ENCODE peak calls at places on chromosomes 2 and 18, in nine cellular contexts. V, X, G, L, U, R, J, C and I are unnamed samples.

GRCh38 chr2:40435426-40436092 is 16.3 kb downstream of the SLC8A1 start:
- DNase-seq in C (no peak), V (peak; percentile 25), X (no peak), J (no peak), L (no peak), G (no peak), U (no peak), R (no peak), I (no peak)

GRCh38 chr2:169069341-169069740 is at the start of gene DHRS9:
- DNase-seq in V (peak; percentile 74), L (no peak), J (no peak), C (no peak), U (no peak), X (no peak), G (no peak), R (peak; percentile 24), I (no peak)

GRCh38 chr2:27322301-27322765 is 564 bp downstream of the MPV17 start:
- DNase-seq in R (no peak), C (peak; percentile 29), X (peak; percentile 35), J (no peak), V (peak; percentile 48), U (no peak), G (no peak), L (peak; percentile 49), I (no peak)

GRCh38 chr2:24883946-24884345 is 36.1 kb downstream of the ADCY3 start:
- DNase-seq in L (no peak), C (no peak), V (peak; percentile 70), R (no peak), G (no peak), J (no peak), X (peak; percentile 36), U (no peak), I (peak; percentile 45)

GRCh38 chr2:128838244-128838643 is 519.6 kb upstream of the HS6ST1 start:
- DNase-seq in U (no peak), J (no peak), X (no peak), L (no peak), G (no peak), R (no peak), V (no peak), C (no peak), I (no peak)

GRCh38 chr2:162123806-162124758 is 28.0 kb downstream of the GCG start:
- DNase-seq in V (peak; percentile 54), L (no peak), C (no peak), G (peak; percentile 44), X (no peak), R (no peak), U (no peak), J (peak; percentile 59), I (no peak)

GRCh38 chr18:53701697-53702096 is 522.8 kb downstream of the MBD2 start:
- DNase-seq in G (no peak), R (no peak), X (no peak), V (no peak), C (no peak), L (no peak), J (no peak), U (no peak), I (no peak)

GRCh38 chr2:100954044-100954420 is 48.1 kb upstream of the RPL31 start:
- DNase-seq in X (no peak), R (no peak), U (no peak), L (no peak), C (no peak), V (no peak), G (no peak), J (no peak), I (no peak)

GRCh38 chr2:109322111-109322510 is 193.1 kb downstream of the SH3RF3 start:
- DNase-seq in L (peak; percentile 90), U (peak; percentile 74), V (peak; percentile 99), G (no peak), X (peak; percentile 76), R (peak; percentile 92), C (no peak), J (no peak), I (peak; percentile 93)

GRCh38 chr2:36441065-36441625 is 85.6 kb downstream of the CRIM1 start:
- DNase-seq in U (no peak), L (no peak), C (no peak), G (no peak), V (no peak), R (no peak), X (no peak), J (no peak), I (no peak)

GRCh38 chr2:68905116-68905515 is 33.9 kb upstream of the BMP10 start:
- DNase-seq in J (no peak), R (no peak), X (no peak), C (no peak), U (no peak), L (no peak), G (no peak), V (no peak), I (no peak)

GRCh38 chr18:27749189-27749588 is 427.7 kb downstream of the CDH2 start:
- DNase-seq in G (no peak), C (peak; percentile 16), J (no peak), R (no peak), X (no peak), U (no peak), L (no peak), V (no peak), I (no peak)

GRCh38 chr2:237694423-237695194 is 67.2 kb downstream of the LRRFIP1 start:
- DNase-seq in U (no peak), V (no peak), G (no peak), C (no peak), J (no peak), R (peak; percentile 51), X (no peak), L (no peak), I (peak; percentile 25)

GRCh38 chr2:232615339-232615738 is 18.1 kb upstream of the EFHD1 start:
- DNase-seq in V (no peak), R (no peak), G (no peak), J (no peak), L (no peak), X (no peak), U (no peak), C (no peak), I (no peak)

GRCh38 chr2:222859786-222860726 is 780 bp upstream of the ACSL3 start:
- DNase-seq in U (peak; percentile 46), G (no peak), X (peak; percentile 72), C (peak; percentile 26), J (peak; percentile 36), V (peak; percentile 70), L (peak; percentile 34), R (peak; percentile 71), I (peak; percentile 33)

GRCh38 chr2:150532883-150533282 is 45.4 kb upstream of the RND3 start:
- DNase-seq in X (no peak), U (no peak), G (no peak), L (no peak), R (no peak), V (peak; percentile 84), C (no peak), J (no peak), I (no peak)

DNA sequence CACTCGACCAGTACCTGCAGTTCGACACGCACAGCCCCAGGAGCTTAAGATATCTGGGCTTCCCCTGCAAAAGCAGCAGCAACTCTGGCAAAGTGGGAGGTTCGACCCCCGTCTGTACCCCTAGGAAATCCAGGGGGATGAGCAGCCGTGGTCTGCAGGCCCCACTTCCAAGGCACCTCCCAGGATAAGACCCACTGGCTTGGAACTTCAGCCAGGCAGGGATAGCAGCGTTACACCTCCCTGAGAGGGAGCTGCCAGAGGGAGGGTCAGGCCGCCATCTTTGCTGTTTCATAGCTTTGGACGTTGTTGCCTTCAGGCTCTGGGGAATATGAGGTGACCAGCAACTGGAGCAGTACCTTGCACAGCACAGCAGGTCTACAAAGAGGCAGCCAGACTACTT is 351.1 kb downstream of the SOX11 start:
- DNase-seq in U (no peak), G (no peak), C (no peak), R (no peak), X (no peak), V (no peak), L (no peak), J (no peak), I (no peak)
- H3K9me3 ChIP-seq in U (no peaks in the 10 kb centered on the region), G (no peaks in the 10 kb centered on the region), C (peaks cover 7% of the 10 kb centered on the region), R (no peaks in the 10 kb centered on the region), X (no peaks in the 10 kb centered on the region), V (no peaks in the 10 kb centered on the region), L (no peaks in the 10 kb centered on the region), J (peaks cover 31% of the 10 kb centered on the region), I (no peaks in the 10 kb centered on the region)

DNA sequence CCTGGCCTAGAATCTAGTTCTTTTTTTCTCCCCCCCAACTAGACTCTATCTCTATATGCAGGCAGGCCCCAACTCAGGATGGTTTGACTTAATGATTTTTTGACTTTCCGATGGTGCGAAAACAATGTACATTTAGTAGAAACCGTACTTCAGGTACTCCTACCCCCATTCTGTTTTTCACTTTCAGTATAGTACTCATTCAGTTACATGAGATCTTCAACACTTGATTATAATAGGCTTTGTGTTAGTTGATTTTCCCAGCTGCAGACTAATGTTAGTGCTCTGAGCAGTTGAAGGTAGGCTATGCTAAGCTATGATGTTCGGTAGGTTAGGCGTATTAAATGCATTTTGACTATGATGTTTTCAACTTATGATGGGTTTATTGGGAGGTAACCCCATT is 37.7 kb downstream of the PLEKHB2 start:
- DNase-seq in G (no peak), R (no peak), X (no peak), J (no peak), V (no peak), U (no peak), L (no peak), C (no peak), I (no peak)
- H3K36me3 ChIP-seq in G (peaks cover 87% of the 10 kb centered on the region), R (peaks cover 83% of the 10 kb centered on the region), X (no peaks in the 10 kb centered on the region), J (peaks cover 87% of the 10 kb centered on the region), V (peaks cover 29% of the 10 kb centered on the region), U (peaks cover 10% of the 10 kb centered on the region), L (peaks cover 72% of the 10 kb centered on the region), C (peaks cover 43% of the 10 kb centered on the region), I (no peaks in the 10 kb centered on the region)

GRCh38 chr2:22143840-22144239 is 1020.1 kb downstream of the TDRD15 start:
- DNase-seq in X (no peak), C (no peak), U (no peak), L (no peak), V (no peak), J (no peak), G (no peak), R (no peak), I (no peak)
- H3K9me3 ChIP-seq in X (no peaks in the 10 kb centered on the region), C (no peaks in the 10 kb centered on the region), U (no peaks in the 10 kb centered on the region), L (peaks cover 3% of the 10 kb centered on the region), V (peaks cover 5% of the 10 kb centered on the region), J (no peaks in the 10 kb centered on the region), G (no peaks in the 10 kb centered on the region), R (no peaks in the 10 kb centered on the region), I (no peaks in the 10 kb centered on the region)

GRCh38 chr2:3423492-3424170 is 44.1 kb downstream of the TRAPPC12 start:
- DNase-seq in G (peak; percentile 74), U (peak; percentile 72), J (peak; percentile 58), X (peak; percentile 76), V (peak; percentile 49), L (peak; percentile 72), R (peak; percentile 69), C (peak; percentile 92), I (peak; percentile 74)
- H3K36me3 ChIP-seq in G (peaks cover 81% of the 10 kb centered on the region), U (peaks cover 7% of the 10 kb centered on the region), J (peaks cover 90% of the 10 kb centered on the region), X (peaks cover 9% of the 10 kb centered on the region), V (peaks cover 19% of the 10 kb centered on the region), L (peaks cover 80% of the 10 kb centered on the region), R (peaks cover 69% of the 10 kb centered on the region), C (peaks cover 49% of the 10 kb centered on the region), I (no peaks in the 10 kb centered on the region)

GRCh38 chr18:35311506-35311905 is 21.5 kb upstream of the ZSCAN30 start:
- DNase-seq in R (no peak), C (no peak), L (no peak), G (no peak), V (peak; percentile 11), J (no peak), X (no peak), U (no peak), I (no peak)
- H3K9me3 ChIP-seq in R (peaks cover 3% of the 10 kb centered on the region), C (peaks cover 11% of the 10 kb centered on the region), L (peaks cover 67% of the 10 kb centered on the region), G (peaks cover 17% of the 10 kb centered on the region), V (peaks cover 23% of the 10 kb centered on the region), J (peaks cover 40% of the 10 kb centered on the region), X (peaks cover 2% of the 10 kb centered on the region), U (peaks cover 13% of the 10 kb centered on the region), I (peaks cover 6% of the 10 kb centered on the region)